ENCODE peak calls at places on chromosome 3, in five cellular contexts. One of them, this sample, is unnamed.

GRCh38 chr3:52117537-52117936 is 36.7 kb downstream of the POC1A start:
- DNase-seq in SK-N-SH: no peak
- DNase-seq in K562: no peak
- DNase-seq in HepG2: no peak
- DNase-seq in GM12878: no peak
- DNase-seq in this sample: no peak

GRCh38 chr3:171564723-171565122 is 104.5 kb upstream of the TNIK start:
- DNase-seq in SK-N-SH: no peak
- DNase-seq in K562: no peak
- DNase-seq in HepG2: no peak
- DNase-seq in GM12878: no peak
- DNase-seq in this sample: no peak

GRCh38 chr3:197260491-197261163 is 37.8 kb downstream of the DLG1 start:
- DNase-seq in SK-N-SH: no peak
- DNase-seq in K562: no peak
- DNase-seq in HepG2: no peak
- DNase-seq in GM12878: no peak
- DNase-seq in this sample: no peak

GRCh38 chr3:32570426-32571191 is at the start of gene DYNC1LI1:
- DNase-seq in SK-N-SH: peak
- DNase-seq in K562: peak
- DNase-seq in HepG2: peak
- DNase-seq in GM12878: peak
- DNase-seq in this sample: peak

GRCh38 chr3:17182158-17182557 is 297.4 kb downstream of the PLCL2 start:
- DNase-seq in SK-N-SH: no peak
- DNase-seq in K562: no peak
- DNase-seq in HepG2: no peak
- DNase-seq in GM12878: peak
- DNase-seq in this sample: no peak

GRCh38 chr3:44318929-44319328 is 19.6 kb upstream of the TCAIM start:
- DNase-seq in SK-N-SH: peak
- DNase-seq in K562: no peak
- DNase-seq in HepG2: no peak
- DNase-seq in GM12878: no peak
- DNase-seq in this sample: no peak

GRCh38 chr3:114506622-114507300 is 212.9 kb downstream of the TIGIT start:
- DNase-seq in SK-N-SH: no peak
- DNase-seq in K562: no peak
- DNase-seq in HepG2: no peak
- DNase-seq in GM12878: no peak
- DNase-seq in this sample: no peak

GRCh38 chr3:177427096-177427495 is 229.8 kb upstream of the TBL1XR1 start:
- DNase-seq in SK-N-SH: no peak
- DNase-seq in K562: no peak
- DNase-seq in HepG2: no peak
- DNase-seq in GM12878: peak
- DNase-seq in this sample: no peak

GRCh38 chr3:64489361-64490044 is 198.3 kb downstream of the ADAMTS9 start:
- DNase-seq in SK-N-SH: no peak
- DNase-seq in K562: peak
- DNase-seq in HepG2: no peak
- DNase-seq in GM12878: no peak
- DNase-seq in this sample: peak

GRCh38 chr3:126114406-126115386 is 30.8 kb upstream of the SLC41A3 start:
- DNase-seq in SK-N-SH: no peak
- DNase-seq in K562: no peak
- DNase-seq in HepG2: no peak
- DNase-seq in GM12878: no peak
- DNase-seq in this sample: no peak

GRCh38 chr3:195001961-195002861 is 268.7 kb downstream of the XXYLT1 start:
- DNase-seq in SK-N-SH: peak
- DNase-seq in K562: peak
- DNase-seq in HepG2: peak
- DNase-seq in GM12878: peak
- DNase-seq in this sample: peak

GRCh38 chr3:69861556-69861955 is 122.3 kb downstream of the MITF start:
- DNase-seq in SK-N-SH: no peak
- DNase-seq in K562: no peak
- DNase-seq in HepG2: no peak
- DNase-seq in GM12878: no peak
- DNase-seq in this sample: no peak

GRCh38 chr3:48301814-48302194 is 31.7 kb downstream of the SPINK8 start:
- DNase-seq in SK-N-SH: peak
- DNase-seq in K562: peak
- DNase-seq in HepG2: peak
- DNase-seq in GM12878: no peak
- DNase-seq in this sample: peak

GRCh38 chr3:187430576-187430975 is 62.4 kb downstream of the RTP4 start:
- DNase-seq in SK-N-SH: no peak
- DNase-seq in K562: peak
- DNase-seq in HepG2: no peak
- DNase-seq in GM12878: no peak
- DNase-seq in this sample: no peak

GRCh38 chr3:190092250-190092649 is 28.4 kb downstream of the P3H2 start:
- DNase-seq in SK-N-SH: no peak
- DNase-seq in K562: no peak
- DNase-seq in HepG2: no peak
- DNase-seq in GM12878: no peak
- DNase-seq in this sample: no peak

GRCh38 chr3:115398481-115398880 is 224.8 kb upstream of the GAP43 start:
- DNase-seq in SK-N-SH: no peak
- DNase-seq in K562: no peak
- DNase-seq in HepG2: no peak
- DNase-seq in GM12878: no peak
- DNase-seq in this sample: no peak

GRCh38 chr3:136831461-136831860 is 12.5 kb downstream of the SLC35G2 start:
- DNase-seq in SK-N-SH: no peak
- DNase-seq in K562: no peak
- DNase-seq in HepG2: no peak
- DNase-seq in GM12878: no peak
- DNase-seq in this sample: no peak

DNA sequence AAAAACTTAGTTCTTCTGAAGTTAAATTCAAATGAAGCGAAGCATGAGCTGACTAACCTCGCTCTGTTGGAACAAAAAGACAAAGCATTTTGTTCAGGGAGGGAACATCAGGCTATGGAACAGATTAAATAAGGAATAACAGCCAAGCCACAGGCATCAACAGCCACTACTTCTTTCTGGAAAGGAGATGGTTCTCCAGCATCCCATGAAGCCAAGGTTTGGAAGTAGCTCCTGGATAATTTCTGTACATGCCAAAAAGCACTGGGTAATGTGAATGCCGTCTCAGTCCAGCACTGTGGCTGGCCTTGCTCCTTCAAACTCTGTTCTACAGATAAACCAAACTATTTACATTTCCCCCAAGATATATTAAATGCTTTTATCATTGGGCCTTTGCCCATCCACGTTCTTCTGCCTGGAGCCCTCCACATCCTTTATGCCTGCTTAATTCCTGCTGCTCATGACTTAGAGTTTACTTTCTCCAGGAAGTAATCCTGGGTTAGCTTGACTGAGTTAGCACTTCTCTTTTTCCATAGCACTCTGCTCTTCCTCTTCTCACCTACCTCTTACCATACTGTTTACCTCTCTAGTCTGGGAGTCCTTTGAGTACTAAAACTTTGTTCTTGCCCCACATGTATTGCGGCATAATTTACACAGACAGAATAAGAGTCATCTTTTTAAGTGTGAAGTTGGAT is 232.1 kb downstream of the CLSTN2 start:
- DNase-seq in SK-N-SH: no peak
- DNase-seq in K562: no peak
- DNase-seq in HepG2: no peak
- DNase-seq in GM12878: no peak
- DNase-seq in this sample: no peak
- TF ChIP-seq FOXM1 in SK-N-SH: no peak
- TF ChIP-seq FOXM1 in K562: no peak
- TF ChIP-seq FOXM1 in HepG2: no peak
- TF ChIP-seq FOXM1 in GM12878: no peak
- TF ChIP-seq FOXM1 in this sample: no peak

GRCh38 chr3:152159328-152159727 is 109.4 kb upstream of the MBNL1 start:
- DNase-seq in SK-N-SH: no peak
- DNase-seq in K562: no peak
- DNase-seq in HepG2: no peak
- DNase-seq in GM12878: no peak
- DNase-seq in this sample: no peak
- TF ChIP-seq FOXM1 in SK-N-SH: no peak
- TF ChIP-seq FOXM1 in K562: no peak
- TF ChIP-seq FOXM1 in HepG2: no peak
- TF ChIP-seq FOXM1 in GM12878: no peak
- TF ChIP-seq FOXM1 in this sample: no peak

GRCh38 chr3:46297658-46298423 is 55.6 kb downstream of the CCR3 start:
- DNase-seq in SK-N-SH: no peak
- DNase-seq in K562: no peak
- DNase-seq in HepG2: no peak
- DNase-seq in GM12878: no peak
- DNase-seq in this sample: no peak
- TF ChIP-seq FOXM1 in SK-N-SH: no peak
- TF ChIP-seq FOXM1 in K562: no peak
- TF ChIP-seq FOXM1 in HepG2: no peak
- TF ChIP-seq FOXM1 in GM12878: no peak
- TF ChIP-seq FOXM1 in this sample: no peak

GRCh38 chr3:186001838-186002237 is 64.0 kb upstream of the TRA2B start:
- DNase-seq in SK-N-SH: no peak
- DNase-seq in K562: no peak
- DNase-seq in HepG2: no peak
- DNase-seq in GM12878: no peak
- DNase-seq in this sample: no peak
- TF ChIP-seq FOXM1 in SK-N-SH: no peak
- TF ChIP-seq FOXM1 in K562: no peak
- TF ChIP-seq FOXM1 in HepG2: no peak
- TF ChIP-seq FOXM1 in GM12878: no peak
- TF ChIP-seq FOXM1 in this sample: no peak

DNA sequence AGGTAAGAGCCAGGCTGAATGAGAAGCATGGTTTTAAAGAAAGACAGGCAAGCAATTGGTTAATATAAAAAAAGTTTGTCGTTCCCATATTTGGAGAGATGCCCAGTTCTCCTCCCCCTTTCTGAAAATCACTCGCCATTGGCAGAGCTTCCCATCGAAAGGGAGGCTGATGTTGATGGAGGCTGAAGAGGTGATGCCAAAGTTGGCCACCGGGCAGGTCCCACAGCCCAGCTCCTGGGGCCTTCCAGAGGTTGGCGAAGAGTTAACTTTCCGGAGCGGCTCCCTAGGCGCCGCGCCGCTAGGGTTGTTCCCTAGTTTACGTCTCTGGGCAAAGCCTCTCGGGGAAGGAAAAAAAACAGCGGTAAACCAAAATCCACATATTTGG is 792 bp downstream of the PCOLCE2 start:
- DNase-seq in SK-N-SH: peak
- DNase-seq in K562: no peak
- DNase-seq in HepG2: no peak
- DNase-seq in GM12878: no peak
- DNase-seq in this sample: peak
- TF ChIP-seq FOXM1 in SK-N-SH: no peak
- TF ChIP-seq FOXM1 in K562: no peak
- TF ChIP-seq FOXM1 in HepG2: no peak
- TF ChIP-seq FOXM1 in GM12878: no peak
- TF ChIP-seq FOXM1 in this sample: peak

This sample was measured in HEK293T.